ENCODE peak calls at places on chromosomes 2 and 18, in ten cellular contexts. W is HepG2, F is transverse colon, O is HCT116, V is sigmoid colon, U is esophagus muscularis mucosa, S is H1, Y is prostate gland, K is stomach, I is endothelial cell of umbilical vein. D is an unnamed sample. For H3K27me3, the result is how much of the 10 kb centered on the place peaks cover.

GRCh38 chr2:200987137-200987536 is 23.7 kb upstream of the ORC2 start:
- DNase-seq in W (no peak), F (no peak), O (no peak), V (no peak), U (no peak), S (no peak), Y (no peak), K (no peak), I (no peak), D (no peak)

GRCh38 chr2:104851236-104852160 is 2.4 kb upstream of the POU3F3 start:
- DNase-seq in W (no peak), F (no peak), O (no peak), V (no peak), U (peak), S (no peak), Y (no peak), K (no peak), I (no peak), D (no peak)

GRCh38 chr2:63789318-63790051 is 52.2 kb upstream of the UGP2 start:
- DNase-seq in W (no peak), F (no peak), O (no peak), V (no peak), U (no peak), S (no peak), Y (no peak), K (no peak), I (no peak), D (no peak)

GRCh38 chr18:4781873-4782272 is 326.8 kb upstream of the DLGAP1 start:
- DNase-seq in W (no peak), F (no peak), O (no peak), V (no peak), U (no peak), S (no peak), Y (no peak), K (no peak), I (no peak), D (no peak)

GRCh38 chr2:206225435-206226232 is 48.8 kb upstream of the ZDBF2 start:
- DNase-seq in W (no peak), F (no peak), O (no peak), V (no peak), U (no peak), S (no peak), Y (no peak), K (no peak), I (no peak), D (no peak)

GRCh38 chr2:231634412-231634811 is 41.7 kb downstream of the TEX44 start:
- DNase-seq in W (no peak), F (no peak), O (no peak), V (no peak), U (no peak), S (no peak), Y (no peak), K (no peak), I (no peak), D (no peak)

GRCh38 chr18:75799449-75800330 is 372.2 kb upstream of the SMIM21 start:
- DNase-seq in W (no peak), F (no peak), O (no peak), V (no peak), U (no peak), S (no peak), Y (no peak), K (no peak), I (no peak), D (no peak)

GRCh38 chr2:69997296-69998184 is 36.1 kb upstream of the ASPRV1 start:
- DNase-seq in W (no peak), F (peak), O (peak), V (no peak), U (no peak), S (no peak), Y (no peak), K (peak), I (no peak), D (peak)

GRCh38 chr18:8771930-8772329 is 66.6 kb downstream of the MTCL1 start:
- DNase-seq in W (no peak), F (peak), O (no peak), V (peak), U (no peak), S (no peak), Y (no peak), K (peak), I (peak), D (no peak)

GRCh38 chr2:184523732-184524131 is 74.6 kb upstream of the ZNF804A start:
- DNase-seq in W (no peak), F (no peak), O (no peak), V (no peak), U (no peak), S (no peak), Y (no peak), K (no peak), I (no peak), D (no peak)

GRCh38 chr2:163878718-163879117 is 142.9 kb upstream of the FIGN start:
- DNase-seq in W (peak), F (no peak), O (peak), V (no peak), U (no peak), S (peak), Y (no peak), K (peak), I (peak), D (no peak)

GRCh38 chr2:20576598-20577115 is 74.2 kb downstream of the HS1BP3 start:
- DNase-seq in W (no peak), F (no peak), O (no peak), V (no peak), U (no peak), S (no peak), Y (no peak), K (no peak), I (peak), D (no peak)

GRCh38 chr2:74556831-74557370 is 2.4 kb downstream of the DOK1 start:
- DNase-seq in W (no peak), F (no peak), O (no peak), V (no peak), U (no peak), S (no peak), Y (no peak), K (no peak), I (no peak), D (no peak)
- TF ChIP-seq POLR2A in W (no peak), F (no peak), O (no peak), V (no peak), U (no peak), S (no peak), Y (no peak), K (no peak), I (no peak), D (no peak)

DNA sequence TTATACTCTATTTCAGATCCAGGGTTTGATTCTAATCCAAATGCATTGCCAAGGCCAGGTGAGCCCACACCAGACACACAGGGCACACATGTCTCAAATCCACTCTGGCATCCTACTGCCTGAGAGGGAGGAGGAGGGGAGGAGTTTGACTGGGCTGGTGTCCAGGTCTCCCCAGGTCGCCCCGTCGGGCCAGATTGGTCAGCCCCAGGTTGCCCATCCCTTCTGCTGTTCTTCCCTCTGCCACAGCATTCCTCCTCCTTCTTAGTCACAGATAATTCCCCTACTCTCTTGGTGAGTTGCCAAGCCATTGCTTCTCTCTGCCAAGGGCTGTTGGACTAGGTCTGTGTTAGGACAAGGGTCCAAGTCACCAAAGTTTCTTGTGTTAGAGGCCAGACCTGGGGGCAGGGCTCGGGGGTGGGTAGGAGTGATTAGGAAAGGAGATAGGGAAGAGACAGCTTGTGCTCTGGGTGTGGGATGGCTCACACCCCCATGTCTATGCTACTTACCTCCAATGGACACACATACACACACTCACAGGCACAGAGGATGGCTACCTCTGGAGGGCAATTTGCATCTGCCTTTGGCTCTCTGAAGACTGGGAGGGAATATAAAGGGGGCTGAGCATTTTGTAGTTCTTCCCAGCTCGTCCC is 2.5 kb upstream of the EGR4 start:
- DNase-seq in W (no peak), F (no peak), O (no peak), V (no peak), U (no peak), S (no peak), Y (no peak), K (no peak), I (no peak), D (no peak)
- H3K27me3 ChIP-seq in W (under half), F (half or more), O (under half), V (half or more), U (half or more), S (under half), Y (under half), K (half or more), I (under half), D (under half)

GRCh38 chr2:237601453-237602116 is 11.1 kb upstream of the RAB17 start:
- DNase-seq in W (peak), F (no peak), O (no peak), V (no peak), U (no peak), S (no peak), Y (no peak), K (no peak), I (no peak), D (no peak)

GRCh38 chr2:237602409-237602808 is 11.9 kb upstream of the RAB17 start:
- DNase-seq in W (no peak), F (no peak), O (no peak), V (no peak), U (no peak), S (no peak), Y (no peak), K (no peak), I (no peak), D (no peak)

GRCh38 chr2:237599465-237600110 is 9.1 kb upstream of the RAB17 start:
- DNase-seq in W (no peak), F (no peak), O (no peak), V (no peak), U (no peak), S (no peak), Y (no peak), K (no peak), I (no peak), D (no peak)

GRCh38 chr2:237598468-237599208 is 8.1 kb upstream of the RAB17 start:
- DNase-seq in W (no peak), F (no peak), O (no peak), V (peak), U (no peak), S (no peak), Y (no peak), K (no peak), I (no peak), D (no peak)

DNA sequence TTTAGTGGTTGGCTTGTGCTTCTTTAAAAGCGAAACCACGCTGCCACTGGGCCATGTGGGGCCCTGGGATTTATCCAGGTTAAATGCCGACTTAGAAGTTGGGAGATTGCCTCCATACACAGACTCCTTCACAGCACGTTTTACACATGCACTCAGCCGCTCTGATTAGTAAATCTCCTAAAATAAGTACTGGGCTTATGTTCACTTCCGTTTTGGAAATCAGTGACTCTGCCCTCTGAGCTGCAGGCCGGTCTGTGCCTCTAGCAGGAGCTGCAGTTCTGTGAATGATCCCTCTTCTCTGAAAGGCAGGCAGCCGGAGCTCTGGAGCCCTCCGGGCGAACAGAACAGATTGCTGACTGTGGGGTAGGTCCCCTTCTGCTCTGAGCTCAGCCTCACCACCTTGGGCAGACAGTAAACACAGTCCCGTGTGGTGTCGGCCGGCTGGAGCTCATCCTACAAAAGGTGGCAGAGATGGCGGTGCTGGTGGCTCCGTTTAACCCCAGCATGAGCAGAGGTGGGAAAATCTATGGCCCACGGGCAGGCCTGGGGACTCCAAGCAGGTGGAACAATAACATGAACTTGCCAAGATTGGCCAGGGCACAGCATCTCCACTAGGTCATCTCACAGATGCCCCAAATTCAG is 9.8 kb upstream of the RAB17 start:
- DNase-seq in W (peak), F (no peak), O (no peak), V (peak), U (no peak), S (no peak), Y (no peak), K (peak), I (peak), D (no peak)
- TF ChIP-seq POLR2AphosphoS5 in W (no peak), F (no peak), O (no peak), V (peak), U (peak), S (no peak), Y (peak), K (peak), I (no peak), D (no peak)

GRCh38 chr2:190947711-190948251 is 66.2 kb downstream of the STAT1 start:
- DNase-seq in W (peak), F (no peak), O (peak), V (no peak), U (no peak), S (no peak), Y (no peak), K (no peak), I (peak), D (no peak)
- TF ChIP-seq POLR2A in W (no peak), F (no peak), O (no peak), V (no peak), U (no peak), S (no peak), Y (no peak), K (no peak), I (peak), D (no peak)

GRCh38 chr2:9154061-9154460 is 52.6 kb upstream of the ASAP2 start:
- DNase-seq in W (no peak), F (no peak), O (no peak), V (peak), U (no peak), S (no peak), Y (no peak), K (no peak), I (no peak), D (peak)
- H3K27me3 ChIP-seq in W (under half), F (under half), O (under half), V (under half), U (under half), S (under half), Y (under half), K (under half), I (under half), D (under half)